ENCODE peak calls at places on chromosomes 11 and 22, in seven cellular contexts. F is SJSA1, L is psoas muscle, P is AG10803, G is gastrocnemius medialis, A is AG04449, J is lower lobe of right lung. T is an unnamed sample.
A peak's percentile ranks its signal among the peaks of the same experiment; 100 is the strongest.

GRCh38 chr11:128261011-128261421 is 326.3 kb downstream of the ETS1 start:
- DNase-seq in F (no peak), L (no peak), P (no peak), G (no peak), A (no peak), J (no peak), T (no peak)

GRCh38 chr11:61529537-61530225 is 21.1 kb downstream of the LRRC10B start:
- DNase-seq in F (no peak), L (no peak), P (no peak), G (no peak), A (no peak), J (no peak), T (no peak)

GRCh38 chr11:65381721-65382035 is 768 bp downstream of the SLC25A45 start:
- DNase-seq in F (no peak), L (peak; percentile 45), P (peak; percentile 75), G (peak; percentile 39), A (no peak), J (peak; percentile 68), T (no peak)

GRCh38 chr11:1422481-1422880 is 32.7 kb downstream of the BRSK2 start:
- DNase-seq in F (no peak), L (no peak), P (no peak), G (no peak), A (no peak), J (no peak), T (no peak)

GRCh38 chr11:37718431-37718999 is 1120.5 kb upstream of the RAG2 start:
- DNase-seq in F (no peak), L (no peak), P (no peak), G (no peak), A (no peak), J (no peak), T (no peak)

GRCh38 chr11:126408496-126408895 is 53.0 kb downstream of the ST3GAL4 start:
- DNase-seq in F (no peak), L (no peak), P (no peak), G (no peak), A (no peak), J (no peak), T (no peak)

GRCh38 chr11:30879322-30880020 is 293.3 kb upstream of the MPPED2 start:
- DNase-seq in F (no peak), L (no peak), P (no peak), G (no peak), A (no peak), J (no peak), T (no peak)

GRCh38 chr22:45290410-45290936 is 5.7 kb downstream of the UPK3A start:
- DNase-seq in F (no peak), L (peak; percentile 33), P (peak; percentile 77), G (peak; percentile 90), A (peak; percentile 58), J (no peak), T (peak; percentile 49)

GRCh38 chr11:116334596-116334995 is 438.2 kb downstream of the BUD13 start:
- DNase-seq in F (no peak), L (no peak), P (no peak), G (no peak), A (no peak), J (no peak), T (no peak)

GRCh38 chr11:131688056-131688693 is 317.8 kb downstream of the NTM start:
- DNase-seq in F (peak; percentile 24), L (peak; percentile 51), P (peak; percentile 55), G (no peak), A (no peak), J (peak; percentile 62), T (no peak)

GRCh38 chr22:45454260-45454659 is 40.8 kb downstream of the RIBC2 start:
- DNase-seq in F (no peak), L (no peak), P (peak; percentile 96), G (no peak), A (no peak), J (no peak), T (peak; percentile 88)

GRCh38 chr22:26713823-26714449 is 56.5 kb downstream of the MIAT start:
- DNase-seq in F (peak; percentile 83), L (no peak), P (peak; percentile 82), G (no peak), A (peak; percentile 36), J (no peak), T (no peak)

GRCh38 chr11:117026593-117027330 is 71.5 kb downstream of the SIK3 start:
- DNase-seq in F (peak; percentile 41), L (no peak), P (peak; percentile 67), G (no peak), A (peak; percentile 31), J (no peak), T (peak; percentile 31)

GRCh38 chr11:70703141-70704052 is 305.1 kb downstream of the CTTN start:
- DNase-seq in F (no peak), L (no peak), P (no peak), G (no peak), A (no peak), J (no peak), T (no peak)

GRCh38 chr11:65432133-65432650 is 9.6 kb downstream of the NEAT1 start:
- DNase-seq in F (no peak), L (no peak), P (peak; percentile 13), G (no peak), A (no peak), J (no peak), T (no peak)

GRCh38 chr11:118870396-118871343 is 13.0 kb upstream of the CXCR5 start:
- DNase-seq in F (no peak), L (no peak), P (peak; percentile 41), G (peak; percentile 67), A (no peak), J (no peak), T (no peak)

GRCh38 chr11:22787565-22788162 is 41.9 kb downstream of the SVIP start:
- DNase-seq in F (peak; percentile 40), L (no peak), P (peak; percentile 46), G (no peak), A (peak; percentile 14), J (no peak), T (peak; percentile 1)

GRCh38 chr11:10307411-10308207 is 2.7 kb downstream of the ADM start:
- DNase-seq in F (peak; percentile 95), L (peak; percentile 87), P (peak; percentile 91), G (peak; percentile 83), A (no peak), J (peak; percentile 87), T (peak; percentile 63)

DNA sequence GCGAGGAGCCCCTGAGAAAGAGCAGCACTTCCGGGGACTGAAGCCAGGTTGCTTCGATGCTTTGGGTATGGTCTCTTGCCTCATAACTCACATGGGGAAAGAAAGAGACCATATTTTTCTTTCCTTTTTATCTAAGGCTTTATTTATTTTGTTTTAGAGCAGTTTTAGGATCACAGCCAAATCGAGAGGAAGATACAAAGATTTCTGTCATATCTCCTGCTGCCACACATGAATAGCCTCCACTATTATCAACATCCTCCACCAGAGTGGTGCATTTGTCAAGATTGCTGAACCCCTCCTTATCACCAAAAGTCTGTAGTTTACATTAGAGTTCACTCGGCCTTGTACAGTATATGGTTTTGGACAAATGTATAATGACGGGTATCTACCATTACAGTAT is 24.2 kb upstream of the ADSL start:
- DNase-seq in F (peak; percentile 33), L (no peak), P (no peak), G (no peak), A (no peak), J (no peak), T (no peak)
- H3K4me3 ChIP-seq in F (no peak overlapping the region), L (no peak overlapping the region), P (no peak overlapping the region), G (no peak overlapping the region), A (no peak overlapping the region), J (no peak overlapping the region), T (no peak overlapping the region)

DNA sequence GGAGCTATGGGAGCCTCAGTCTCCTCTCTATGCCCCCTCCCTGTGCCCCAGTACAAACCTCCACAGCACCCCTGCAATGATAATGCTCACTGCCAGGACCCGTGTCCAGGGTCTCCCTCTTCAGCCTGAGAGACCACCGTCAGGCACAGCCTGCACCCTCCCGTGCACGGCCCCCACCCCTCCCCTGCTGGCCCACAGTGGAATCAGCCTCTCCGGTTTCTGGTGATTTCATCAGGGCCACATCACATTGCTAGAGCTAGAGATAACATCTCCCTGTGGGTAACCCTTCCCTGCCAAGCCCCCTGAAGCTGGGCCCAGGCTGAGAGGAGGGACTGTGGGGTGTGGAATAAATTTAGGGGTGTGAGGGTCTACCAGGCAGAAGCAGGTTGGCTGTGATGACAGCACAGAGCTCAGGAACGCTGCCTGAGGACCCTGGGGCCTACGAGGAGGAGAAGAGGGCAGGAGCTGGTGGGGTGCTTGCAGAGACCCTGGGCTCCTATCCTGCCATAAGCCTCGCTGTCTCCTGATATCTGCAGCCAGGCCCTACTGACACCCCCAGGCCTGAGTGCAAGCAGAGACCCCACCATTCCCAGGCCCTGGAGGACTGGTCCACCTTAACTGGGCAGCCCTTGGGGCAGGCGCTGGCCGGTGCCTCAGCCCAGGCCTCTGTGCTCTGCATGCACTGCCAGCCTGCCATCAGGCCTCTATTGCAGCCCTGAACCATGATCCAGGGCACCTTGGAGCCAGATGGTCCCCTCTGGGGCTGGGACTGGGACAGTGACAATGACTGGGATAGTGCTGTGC is at the start of gene KLHDC7B:
- DNase-seq in F (no peak), L (no peak), P (peak; percentile 55), G (no peak), A (no peak), J (peak; percentile 45), T (no peak)
- H3K4me3 ChIP-seq in F (no peak within 1 kb of the TSS), L (no peak within 1 kb of the TSS), P (no peak within 1 kb of the TSS), G (no peak within 1 kb of the TSS), A (no peak within 1 kb of the TSS), J (no peak within 1 kb of the TSS), T (no peak within 1 kb of the TSS)

GRCh38 chr11:20026629-20027545 is 133.4 kb downstream of the DBX1 start:
- DNase-seq in F (no peak), L (no peak), P (no peak), G (no peak), A (no peak), J (no peak), T (no peak)
- H3K4me3 ChIP-seq in F (no peak overlapping the region), L (no peak overlapping the region), P (no peak overlapping the region), G (no peak overlapping the region), A (no peak overlapping the region), J (no peak overlapping the region), T (no peak overlapping the region)

GRCh38 chr11:109940816-109941215 is 152.4 kb upstream of the ZC3H12C start:
- DNase-seq in F (peak; percentile 83), L (no peak), P (peak; percentile 87), G (no peak), A (peak; percentile 10), J (no peak), T (peak; percentile 37)

GRCh38 chr11:109946322-109946846 is 146.8 kb upstream of the ZC3H12C start:
- DNase-seq in F (peak; percentile 72), L (peak; percentile 83), P (peak; percentile 96), G (peak; percentile 64), A (peak; percentile 80), J (peak; percentile 88), T (peak; percentile 60)

DNA sequence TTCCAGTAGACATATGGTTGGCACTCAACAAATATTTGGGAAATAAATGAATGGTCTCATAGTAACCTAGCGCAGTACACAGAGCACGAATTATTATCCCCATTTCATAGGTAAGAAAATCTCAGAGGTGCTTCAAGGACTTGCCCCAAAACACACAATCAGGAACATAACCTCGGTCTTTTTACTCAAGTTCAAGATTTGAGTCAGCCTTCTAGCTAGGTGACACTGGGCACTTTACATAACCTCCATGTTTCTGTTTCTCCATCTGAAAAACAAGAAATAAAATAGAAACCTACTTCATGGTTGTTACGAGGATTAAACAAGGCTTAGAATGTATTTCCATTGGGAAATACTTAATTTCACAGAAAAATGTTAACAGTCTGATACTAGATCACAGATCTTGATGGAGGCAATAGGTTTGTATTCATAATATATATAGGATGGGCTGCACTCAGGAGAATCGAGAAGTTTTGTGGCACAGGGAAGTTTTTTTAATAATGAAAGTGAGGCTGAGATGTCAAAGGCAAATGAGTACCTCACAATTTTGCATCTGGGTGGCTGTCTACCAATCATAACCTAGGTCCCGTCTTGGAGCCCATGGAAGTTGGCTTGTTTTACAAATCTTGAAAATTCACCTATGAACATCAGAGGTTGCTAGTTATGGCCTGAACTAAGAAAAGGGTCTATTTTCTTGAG is 147.4 kb upstream of the ZC3H12C start:
- DNase-seq in F (no peak), L (no peak), P (no peak), G (no peak), A (no peak), J (no peak), T (no peak)
- H3K4me3 ChIP-seq in F (no peak overlapping the region), L (peak overlapping the region; percentile 54), P (peak overlapping the region; percentile 5), G (no peak overlapping the region), A (no peak overlapping the region), J (peak overlapping the region; percentile 32), T (no peak overlapping the region)

T was measured in BJ.